ENCODE peak calls at places on chromosomes 2 and 18, in seven cellular contexts. M, C, B, V, G, Q and S are unnamed samples.

GRCh38 chr2:238155051-238155760 is 3.6 kb upstream of the ERFE start:
- DNase-seq in M (peak; percentile 15), C (no peak), B (no peak), V (no peak), G (no peak), Q (no peak), S (no peak)

GRCh38 chr2:12059616-12060441 is 313.4 kb downstream of the LPIN1 start:
- DNase-seq in M (no peak), C (no peak), B (no peak), V (no peak), G (no peak), Q (no peak), S (peak; percentile 54)

GRCh38 chr2:24015562-24016375 is 5.9 kb downstream of the MFSD2B start:
- DNase-seq in M (peak; percentile 8), C (no peak), B (no peak), V (no peak), G (no peak), Q (no peak), S (no peak)

GRCh38 chr18:45793295-45793965 is 32.0 kb upstream of the SIGLEC15 start:
- DNase-seq in M (no peak), C (no peak), B (no peak), V (no peak), G (no peak), Q (no peak), S (peak; percentile 55)

GRCh38 chr2:104774631-104775030 is 79.3 kb upstream of the POU3F3 start:
- DNase-seq in M (no peak), C (no peak), B (no peak), V (no peak), G (no peak), Q (no peak), S (no peak)

GRCh38 chr2:27441958-27442281 is 261 bp upstream of the KRTCAP3 start:
- DNase-seq in M (no peak), C (no peak), B (no peak), V (no peak), G (no peak), Q (peak; percentile 41), S (no peak)

GRCh38 chr2:201999289-201999688 is 34.4 kb upstream of the FZD7 start:
- DNase-seq in M (no peak), C (no peak), B (no peak), V (no peak), G (no peak), Q (no peak), S (no peak)

GRCh38 chr2:237883951-237884392 is 24.5 kb downstream of the RAMP1 start:
- DNase-seq in M (no peak), C (no peak), B (no peak), V (no peak), G (no peak), Q (no peak), S (no peak)

GRCh38 chr2:231985823-231986261 is 24.3 kb downstream of the DIS3L2 start:
- DNase-seq in M (no peak), C (no peak), B (no peak), V (no peak), G (no peak), Q (peak; percentile 7), S (peak; percentile 23)

GRCh38 chr2:61640406-61640805 is 102.2 kb upstream of the XPO1 start:
- DNase-seq in M (no peak), C (no peak), B (no peak), V (no peak), G (no peak), Q (no peak), S (no peak)

GRCh38 chr2:220034356-220035121 is 407.1 kb downstream of the SLC4A3 start:
- DNase-seq in M (no peak), C (no peak), B (no peak), V (no peak), G (no peak), Q (no peak), S (no peak)

GRCh38 chr2:230797515-230798495 is 66.9 kb upstream of the ITM2C start:
- DNase-seq in M (no peak), C (no peak), B (no peak), V (no peak), G (no peak), Q (peak; percentile 31), S (peak; percentile 86)

GRCh38 chr2:28565033-28565432 is 69.2 kb downstream of the PLB1 start:
- DNase-seq in M (no peak), C (no peak), B (no peak), V (no peak), G (no peak), Q (no peak), S (no peak)

GRCh38 chr2:224983719-224984388 is 58.4 kb downstream of the DOCK10 start:
- DNase-seq in M (no peak), C (no peak), B (peak; percentile 23), V (no peak), G (no peak), Q (no peak), S (no peak)

GRCh38 chr2:145777914-145778313 is 1258.0 kb upstream of the ZEB2 start:
- DNase-seq in M (no peak), C (no peak), B (no peak), V (no peak), G (no peak), Q (no peak), S (no peak)

GRCh38 chr2:181673178-181673577 is 7.1 kb downstream of the NEUROD1 start:
- DNase-seq in M (peak; percentile 94), C (no peak), B (peak; percentile 19), V (no peak), G (no peak), Q (no peak), S (no peak)

GRCh38 chr2:238285653-238286082 is 2.7 kb downstream of the PER2 start:
- DNase-seq in M (peak; percentile 44), C (no peak), B (no peak), V (no peak), G (no peak), Q (no peak), S (no peak)

GRCh38 chr2:47334356-47335136 is 68.4 kb upstream of the MSH2 start:
- DNase-seq in M (peak; percentile 81), C (no peak), B (no peak), V (no peak), G (no peak), Q (no peak), S (no peak)

GRCh38 chr2:236887519-236887918 is 198.2 kb upstream of the COPS8 start:
- DNase-seq in M (no peak), C (no peak), B (no peak), V (no peak), G (no peak), Q (no peak), S (no peak)

GRCh38 chr2:105757361-105757933 is 12.7 kb downstream of the NCK2 start:
- DNase-seq in M (no peak), C (no peak), B (no peak), V (no peak), G (peak; percentile 40), Q (peak; percentile 6), S (no peak)